ENCODE peak calls at places on chromosomes 12 and 14, in four cellular contexts. K is foreskin keratinocyte, H is substantia nigra, C is dorsolateral prefrontal cortex. M is an unnamed sample.

GRCh38 chr12:118746176-118746575 is 235.2 kb upstream of the SRRM4 start:
- DNase-seq in K (no peak), H (no peak), C (no peak), M (no peak)

GRCh38 chr12:65899289-65899688 is 75.0 kb downstream of the HMGA2 start:
- DNase-seq in K (no peak), H (no peak), C (no peak), M (no peak)

GRCh38 chr12:28866715-28867503 is 282.2 kb upstream of the FAR2 start:
- DNase-seq in K (no peak), H (no peak), C (no peak), M (no peak)

GRCh38 chr12:23857201-23857600 is 92.3 kb downstream of the SOX5 start:
- DNase-seq in K (no peak), H (no peak), C (no peak), M (no peak)

GRCh38 chr12:90246673-90247072 is 538.0 kb upstream of the ATP2B1 start:
- DNase-seq in K (no peak), H (no peak), C (no peak), M (no peak)

GRCh38 chr12:70839544-70839943 is 81.0 kb downstream of the PTPRR start:
- DNase-seq in K (no peak), H (no peak), C (no peak), M (no peak)

GRCh38 chr14:104353921-104354701 is 215.7 kb downstream of the KIF26A start:
- DNase-seq in K (no peak), H (no peak), C (peak), M (no peak)

GRCh38 chr12:50110762-50111416 is 1.1 kb upstream of the COX14 start:
- DNase-seq in K (no peak), H (no peak), C (no peak), M (no peak)

GRCh38 chr12:54159549-54159948 is 29.2 kb downstream of the SMUG1 start:
- DNase-seq in K (no peak), H (no peak), C (no peak), M (no peak)

DNA sequence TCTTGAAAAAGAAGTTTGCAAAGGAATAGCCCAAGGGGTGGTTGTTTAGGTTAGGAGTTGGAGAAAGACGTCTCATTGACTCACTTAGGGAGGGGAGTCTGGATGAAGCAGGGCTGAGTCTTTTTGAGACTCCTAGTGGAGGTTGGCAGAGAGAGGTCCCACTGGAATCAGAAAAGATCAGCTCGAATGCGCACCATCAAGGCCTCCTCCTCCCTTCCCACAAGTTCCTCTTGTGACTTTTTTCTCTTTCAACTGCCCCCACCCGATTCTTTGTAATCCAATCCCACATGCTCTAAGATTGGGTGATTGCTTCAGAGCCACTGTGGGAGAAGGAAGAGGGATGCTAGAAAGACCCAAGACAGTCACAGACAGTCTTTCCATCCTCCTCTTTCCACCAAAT is 2.0 kb downstream of the ARHGEF40 start:
- DNase-seq in K (no peak), H (no peak), C (no peak), M (no peak)
- H3K27ac ChIP-seq in K (no peak), H (peak), C (peak), M (peak)

DNA sequence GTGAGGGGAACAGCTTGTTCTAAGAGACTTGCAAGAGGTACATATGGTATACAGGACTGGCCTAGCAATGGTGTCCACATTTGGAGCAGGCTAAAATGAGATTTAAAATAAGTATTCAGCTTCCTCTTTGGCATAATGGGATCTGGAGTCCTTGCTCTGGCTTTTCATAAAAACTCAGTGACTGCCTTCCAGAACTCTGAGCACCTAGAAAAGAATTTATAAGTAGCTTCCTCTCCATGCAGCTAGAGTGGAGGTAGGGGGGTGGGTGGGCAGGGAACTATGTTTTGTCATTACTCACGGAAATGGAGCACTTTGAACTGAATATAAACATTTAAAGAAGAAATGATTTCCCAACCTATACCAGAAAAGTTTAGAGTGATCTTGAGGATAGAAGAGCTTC is 3.3 kb upstream of the C12orf71 start:
- DNase-seq in K (no peak), H (no peak), C (no peak), M (no peak)
- H3K27ac ChIP-seq in K (no peak), H (no peak), C (no peak), M (no peak)

GRCh38 chr12:108618079-108618952 is 15.4 kb downstream of the SELPLG start:
- DNase-seq in K (no peak), H (peak), C (peak), M (peak)
- H3K27ac ChIP-seq in K (no peak), H (no peak), C (no peak), M (no peak)

GRCh38 chr12:94587266-94588241 is 62.8 kb downstream of the TMCC3 start:
- DNase-seq in K (no peak), H (no peak), C (no peak), M (no peak)
- H3K27ac ChIP-seq in K (no peak), H (peak), C (peak), M (peak)

GRCh38 chr14:68158640-68159039 is 339.1 kb downstream of the RAD51B start:
- DNase-seq in K (no peak), H (no peak), C (no peak), M (no peak)
- H3K27ac ChIP-seq in K (peak), H (no peak), C (no peak), M (peak)

GRCh38 chr14:68254669-68255527 is 435.3 kb downstream of the RAD51B start:
- DNase-seq in K (no peak), H (no peak), C (no peak), M (no peak)
- H3K27ac ChIP-seq in K (no peak), H (no peak), C (no peak), M (peak)

GRCh38 chr14:105503296-105503640 is 12.2 kb downstream of the TEDC1 start:
- DNase-seq in K (no peak), H (no peak), C (peak), M (no peak)

GRCh38 chr14:105501504-105502291 is 10.7 kb downstream of the TEDC1 start:
- DNase-seq in K (no peak), H (no peak), C (peak), M (no peak)

GRCh38 chr14:105500726-105501101 is 9.7 kb downstream of the TEDC1 start:
- DNase-seq in K (no peak), H (no peak), C (no peak), M (no peak)

GRCh38 chr14:105503918-105504692 is 13.1 kb downstream of the TEDC1 start:
- DNase-seq in K (no peak), H (no peak), C (no peak), M (no peak)

GRCh38 chr14:105502446-105503295 is 11.6 kb downstream of the TEDC1 start:
- DNase-seq in K (no peak), H (no peak), C (peak), M (no peak)
- H3K27ac ChIP-seq in K (no peak), H (peak), C (peak), M (no peak)

GRCh38 chr14:23433457-23433856 is 2.0 kb downstream of the MYH7 start:
- DNase-seq in K (no peak), H (no peak), C (no peak), M (no peak)
- H3K27ac ChIP-seq in K (no peak), H (no peak), C (no peak), M (no peak)

DNA sequence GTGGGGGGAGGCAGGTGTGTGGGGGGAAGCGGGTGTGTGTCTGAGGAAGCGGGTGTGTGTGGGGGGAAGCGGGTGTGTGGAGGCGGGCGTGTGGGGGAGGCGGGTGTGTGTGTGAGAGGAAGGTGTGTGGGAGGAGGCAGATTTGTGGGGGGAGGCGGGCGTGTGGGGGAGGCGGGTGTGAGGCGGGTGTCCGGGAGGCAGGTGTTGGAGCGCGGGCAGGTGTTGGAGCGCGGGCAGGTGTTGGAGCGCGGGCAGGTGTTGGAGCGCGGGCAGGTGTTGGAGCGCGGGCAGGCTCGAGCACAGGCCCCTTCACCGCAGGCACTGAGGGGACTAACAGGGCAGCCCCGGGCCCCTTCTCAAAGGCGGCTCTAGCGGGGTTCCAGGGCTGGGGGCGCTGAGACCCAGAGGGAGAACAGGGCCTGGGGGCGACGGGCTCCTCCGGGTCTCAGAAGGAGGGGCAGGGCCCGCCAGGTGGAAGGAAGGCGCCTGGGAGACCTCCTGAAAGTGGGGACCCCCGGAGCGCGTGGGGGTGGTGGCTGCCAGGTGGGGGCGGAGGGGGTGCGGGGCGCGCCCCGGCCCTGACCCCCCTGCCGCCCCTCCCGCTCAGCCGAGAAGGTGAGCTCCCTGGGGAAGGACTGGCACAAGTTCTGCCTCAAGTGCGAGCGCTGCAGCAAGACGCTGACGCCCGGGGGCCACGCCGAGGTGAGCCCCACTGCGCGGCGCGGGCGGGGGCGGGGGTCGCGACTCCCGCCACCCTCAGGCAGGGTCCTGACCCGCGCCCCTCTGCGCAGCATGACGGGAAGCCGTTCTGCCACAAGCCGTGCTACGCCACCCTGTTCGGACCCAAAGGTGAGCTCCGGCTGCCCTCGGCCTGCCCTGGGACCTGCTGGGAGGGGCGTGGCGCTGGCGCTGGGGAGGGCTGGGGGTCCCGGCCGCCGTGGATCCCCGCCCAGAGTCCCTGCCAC is 3.3 kb downstream of the CRIP2 start:
- DNase-seq in K (no peak), H (no peak), C (no peak), M (no peak)
- H3K27ac ChIP-seq in K (no peak), H (no peak), C (no peak), M (no peak)